ENCODE peak calls at places on chromosomes 1 and 21, in nine cellular contexts. I, J, U, M, H, L, S, B and D are unnamed samples.

GRCh38 chr1:44024903-44025525 is 6.2 kb downstream of the SLC6A9 start:
- DNase-seq in M (no peak), I (no peak), S (no peak), B (no peak), L (no peak), H (no peak), U (no peak), J (no peak), D (no peak)

GRCh38 chr21:41754481-41754891 is 12.4 kb downstream of the RIPK4 start:
- DNase-seq in H (no peak), B (no peak), M (no peak), S (no peak), L (no peak), J (no peak), U (no peak), I (no peak), D (no peak)

GRCh38 chr1:42757892-42758275 is 8.9 kb downstream of the P3H1 start:
- DNase-seq in U (no peak), B (no peak), J (no peak), S (no peak), M (no peak), H (no peak), L (no peak), I (no peak), D (no peak)

GRCh38 chr1:185409763-185410528 is 92.9 kb upstream of the IVNS1ABP start:
- DNase-seq in M (no peak), L (no peak), J (no peak), S (no peak), I (no peak), U (no peak), B (peak), H (no peak), D (no peak)

GRCh38 chr1:155226910-155227260 is 18.4 kb downstream of the MTX1 start:
- DNase-seq in U (peak), H (peak), S (peak), J (no peak), L (no peak), B (peak), I (peak), M (peak), D (peak)

GRCh38 chr1:156760092-156760795 is 7.1 kb upstream of the PRCC start:
- DNase-seq in B (no peak), I (no peak), H (no peak), M (peak), U (no peak), L (no peak), J (no peak), S (no peak), D (no peak)

GRCh38 chr1:67948155-67949075 is 102.0 kb downstream of the DIRAS3 start:
- DNase-seq in I (no peak), B (peak), H (no peak), L (no peak), S (no peak), J (no peak), U (no peak), M (no peak), D (no peak)

GRCh38 chr1:205680073-205680851 is at the start of gene SLC45A3:
- DNase-seq in L (no peak), J (peak), M (no peak), S (peak), I (peak), H (no peak), U (peak), B (peak), D (peak)

GRCh38 chr1:157403608-157404007 is 148.7 kb downstream of the FCRL5 start:
- DNase-seq in J (no peak), I (no peak), U (no peak), B (no peak), L (no peak), M (no peak), S (no peak), H (no peak), D (no peak)

GRCh38 chr21:32624726-32625125 is 12.5 kb upstream of the CFAP298 start:
- DNase-seq in H (no peak), L (no peak), J (no peak), I (no peak), S (no peak), M (no peak), B (peak), U (no peak), D (no peak)

GRCh38 chr1:25820247-25821111 is 725 bp downstream of the MTFR1L start:
- DNase-seq in S (no peak), M (peak), L (no peak), I (peak), H (peak), J (peak), B (peak), U (peak), D (peak)

GRCh38 chr1:98975113-98975512 is 29.5 kb downstream of the PLPPR5 start:
- DNase-seq in M (no peak), B (no peak), S (no peak), J (no peak), L (no peak), I (no peak), H (no peak), U (no peak), D (no peak)

GRCh38 chr1:226608699-226609505 is 60.3 kb downstream of the STUM start:
- DNase-seq in U (peak), J (peak), M (no peak), L (no peak), I (peak), S (peak), B (peak), H (peak), D (peak)

GRCh38 chr21:40404319-40404906 is 442.5 kb downstream of the DSCAM start:
- DNase-seq in I (no peak), M (peak), H (peak), L (no peak), B (no peak), U (no peak), S (no peak), J (no peak), D (peak)